ENCODE peak calls at places on chromosome 22, in seven cellular contexts. F, Q, J, A, T, N and P are unnamed samples.

GRCh38 chr22:29700949-29701927 is 18.6 kb upstream of the CABP7 start:
- DNase-seq in T (peak), A (no peak), N (peak), Q (no peak), F (no peak), J (no peak), P (peak)

GRCh38 chr22:46788426-46789168 is 26.1 kb downstream of the TBC1D22A start:
- DNase-seq in Q (no peak), T (no peak), F (peak), A (no peak), J (no peak), N (no peak), P (no peak)

GRCh38 chr22:31898911-31899310 is 45.4 kb upstream of the YWHAH start:
- DNase-seq in A (no peak), Q (no peak), J (no peak), F (no peak), T (peak), N (no peak), P (no peak)

GRCh38 chr22:26740253-26740652 is 82.9 kb downstream of the MIAT start:
- DNase-seq in N (no peak), F (no peak), Q (no peak), A (no peak), J (no peak), T (peak), P (no peak)

GRCh38 chr22:45223304-45224117 is 17.2 kb downstream of the KIAA0930 start:
- DNase-seq in A (no peak), N (no peak), F (no peak), J (no peak), T (no peak), Q (no peak), P (no peak)

GRCh38 chr22:41983516-41983915 is 14.3 kb downstream of the SEPTIN3 start:
- DNase-seq in N (no peak), A (no peak), Q (no peak), J (no peak), T (no peak), F (no peak), P (no peak)

GRCh38 chr22:33779243-33779642 is 141.0 kb downstream of the LARGE1 start:
- DNase-seq in J (no peak), A (no peak), F (no peak), Q (no peak), N (no peak), T (no peak), P (no peak)

GRCh38 chr22:30874431-30875370 is 93.9 kb downstream of the MORC2 start:
- DNase-seq in F (peak), T (no peak), J (no peak), A (no peak), N (no peak), Q (no peak), P (peak)

GRCh38 chr22:44892243-44892642 is 117.6 kb downstream of the PHF21B start:
- DNase-seq in Q (no peak), F (no peak), N (no peak), T (no peak), A (no peak), J (no peak), P (no peak)

GRCh38 chr22:45478108-45478771 is 24.4 kb upstream of the FBLN1 start:
- DNase-seq in T (no peak), F (no peak), N (no peak), J (no peak), A (no peak), Q (no peak), P (no peak)

GRCh38 chr22:47783433-47784366 is 1021.2 kb downstream of the TBC1D22A start:
- DNase-seq in A (no peak), T (peak), N (no peak), F (peak), J (no peak), Q (no peak), P (no peak)

GRCh38 chr22:50074056-50074455 is 11.2 kb downstream of the MLC1 start:
- DNase-seq in N (no peak), T (no peak), Q (no peak), A (no peak), J (no peak), F (peak), P (no peak)

GRCh38 chr22:17079572-17079971 is 5.2 kb upstream of the IL17RA start:
- DNase-seq in J (no peak), T (no peak), F (no peak), A (no peak), Q (no peak), N (no peak), P (no peak)

GRCh38 chr22:24801906-24802504 is 4.0 kb upstream of the SGSM1 start:
- DNase-seq in Q (no peak), T (no peak), J (no peak), F (no peak), A (no peak), N (no peak), P (no peak)

GRCh38 chr22:30198152-30198845 is 48.3 kb downstream of the LIF start:
- DNase-seq in Q (no peak), N (no peak), T (no peak), J (no peak), F (no peak), A (no peak), P (no peak)

GRCh38 chr22:23904855-23905254 is 10.7 kb downstream of the MIF start:
- DNase-seq in F (no peak), N (no peak), A (no peak), T (no peak), Q (peak), J (no peak), P (no peak)

GRCh38 chr22:25192406-25192805 is 7.3 kb upstream of the CRYBB3 start:
- DNase-seq in A (no peak), J (no peak), N (no peak), Q (no peak), F (peak), T (no peak), P (no peak)

GRCh38 chr22:25207553-25208157 is 8.0 kb downstream of the CRYBB3 start:
- DNase-seq in Q (no peak), N (no peak), A (no peak), J (no peak), T (no peak), F (no peak), P (no peak)

GRCh38 chr22:23215294-23216204 is 35.2 kb downstream of the BCR start:
- DNase-seq in A (no peak), Q (no peak), F (no peak), T (no peak), J (peak), N (no peak), P (no peak)

GRCh38 chr22:31556627-31557203 is 60.4 kb downstream of the SFI1 start:
- DNase-seq in T (peak), F (peak), Q (no peak), N (no peak), J (no peak), A (no peak), P (no peak)